ENCODE peak calls at places on chromosomes 5 and 9, in four cellular contexts. T, K, D and B are unnamed samples.

GRCh38 chr9:128098936-128099931 is 28.3 kb downstream of the PTGES2 start:
- DNase-seq in T (no peak), K (peak), D (no peak), B (no peak)

GRCh38 chr9:132575811-132576210 is 6.6 kb upstream of the BARHL1 start:
- DNase-seq in K (no peak), T (no peak), D (no peak), B (no peak)

GRCh38 chr5:104018299-104018698 is 455.7 kb upstream of the NUDT12 start:
- DNase-seq in K (no peak), T (no peak), D (no peak), B (no peak)

GRCh38 chr5:1763548-1763911 is 36.1 kb downstream of the MRPL36 start:
- DNase-seq in D (no peak), T (no peak), K (peak), B (no peak)

GRCh38 chr5:125612356-125613149 is 810.7 kb upstream of the GRAMD2B start:
- DNase-seq in D (no peak), T (no peak), K (no peak), B (no peak)

GRCh38 chr9:133144142-133144886 is 19.4 kb downstream of the GBGT1 start:
- DNase-seq in T (peak), K (peak), D (peak), B (no peak)

GRCh38 chr5:50553560-50553984 is 112.5 kb upstream of the EMB start:
- DNase-seq in K (no peak), T (no peak), D (no peak), B (no peak)

GRCh38 chr5:81717221-81717620 is 33.7 kb downstream of the SSBP2 start:
- DNase-seq in T (no peak), K (no peak), D (no peak), B (no peak)

GRCh38 chr9:76162751-76163500 is 231.3 kb downstream of the RFK start:
- DNase-seq in D (no peak), K (no peak), T (no peak), B (no peak)

GRCh38 chr5:40333459-40334241 is 346.1 kb upstream of the PTGER4 start:
- DNase-seq in D (no peak), T (no peak), K (no peak), B (no peak)

DNA sequence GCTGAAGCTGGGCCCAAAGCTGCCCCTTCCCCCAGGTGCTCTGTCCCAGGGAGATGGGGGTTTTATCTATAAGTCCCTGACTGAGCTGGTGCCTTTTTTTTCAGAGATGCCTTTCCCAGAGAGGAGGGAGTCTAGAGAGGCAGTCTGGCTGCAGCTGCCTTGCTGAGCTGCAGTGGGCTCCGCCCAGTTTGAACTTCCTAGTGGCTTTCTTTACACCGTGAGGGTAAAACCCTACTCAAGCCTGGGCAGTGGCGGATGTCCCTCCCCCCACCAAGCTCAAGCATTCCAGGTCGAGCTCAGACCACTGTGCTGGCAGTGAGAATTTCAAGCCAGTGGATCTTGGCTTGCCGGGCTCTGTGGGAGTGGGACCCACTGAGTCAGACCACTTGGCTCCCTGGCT is 41.3 kb downstream of the CAVIN4 start:
- DNase-seq in T (no peak), K (no peak), D (no peak), B (no peak)
- TF ChIP-seq SPI1 in T (no peak), K (no peak), D (no peak), B (no peak)

DNA sequence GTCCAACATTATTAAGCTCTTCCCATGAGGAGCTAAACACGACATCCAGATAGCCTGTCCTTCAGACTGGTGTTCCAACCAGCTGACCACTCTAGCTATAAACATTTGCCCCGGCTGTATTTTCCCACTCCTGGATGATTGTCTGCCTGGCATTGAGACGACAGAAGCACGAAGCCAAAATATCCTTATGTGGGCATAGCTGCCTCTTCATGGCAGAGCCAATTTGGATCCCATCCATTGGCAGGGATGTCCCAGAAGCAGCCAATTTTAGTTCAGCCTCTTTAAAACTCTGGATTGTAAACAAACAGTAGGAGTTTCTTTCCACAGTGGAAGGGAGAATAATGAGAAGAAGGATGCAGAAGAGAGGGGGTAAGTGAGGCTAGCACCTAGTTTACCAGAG is 507.6 kb downstream of the CETN3 start:
- DNase-seq in D (no peak), T (no peak), K (no peak), B (no peak)
- TF ChIP-seq SPI1 in D (no peak), T (no peak), K (no peak), B (no peak)

DNA sequence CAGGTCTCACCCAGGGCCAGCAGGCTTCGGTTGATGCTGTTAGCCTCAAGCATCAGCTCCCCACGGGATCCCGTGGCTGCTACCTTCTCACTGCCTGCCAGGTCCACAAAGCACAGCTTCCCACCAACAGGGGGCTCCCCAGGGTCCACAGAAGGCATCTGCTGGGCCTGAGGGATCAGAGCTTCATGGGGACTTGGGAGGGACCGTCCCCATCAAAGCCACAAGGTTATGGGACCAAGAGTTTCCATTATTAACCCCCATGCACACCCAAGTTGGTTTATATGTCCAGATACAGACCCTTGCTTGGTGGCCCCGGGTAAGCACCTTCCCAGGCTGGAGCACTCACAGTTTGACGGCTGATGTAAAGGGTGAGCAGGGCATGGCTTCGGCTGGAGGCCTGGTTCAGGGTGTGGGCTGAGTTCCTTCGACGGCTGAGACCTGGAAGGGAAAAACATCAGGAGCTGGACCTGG is 3.0 kb downstream of the KIF12 start:
- DNase-seq in T (no peak), D (no peak), K (peak), B (no peak)
- TF ChIP-seq SPI1 in T (no peak), D (no peak), K (no peak), B (no peak)

DNA sequence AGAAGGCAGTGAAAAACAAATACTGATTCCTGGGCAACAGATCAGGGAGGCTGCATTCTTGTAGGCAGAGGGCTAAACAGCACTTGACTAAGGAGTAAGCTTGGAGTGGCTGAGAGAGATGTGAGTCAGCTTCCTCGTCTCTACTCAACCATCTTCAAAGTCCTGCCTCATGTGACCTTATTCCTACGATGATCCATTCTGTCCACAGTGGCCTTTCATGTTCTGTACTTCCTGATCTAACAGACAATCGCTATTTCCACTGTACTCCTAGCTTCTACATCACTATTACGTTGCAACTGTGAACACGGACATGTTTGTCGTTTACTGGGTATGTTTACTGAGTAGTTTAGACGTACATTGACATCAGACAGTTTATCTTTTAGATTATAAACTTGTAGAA is 365.4 kb downstream of the ARL15 start:
- DNase-seq in T (no peak), D (no peak), K (no peak), B (no peak)
- TF ChIP-seq SPI1 in T (no peak), D (no peak), K (no peak), B (no peak)

DNA sequence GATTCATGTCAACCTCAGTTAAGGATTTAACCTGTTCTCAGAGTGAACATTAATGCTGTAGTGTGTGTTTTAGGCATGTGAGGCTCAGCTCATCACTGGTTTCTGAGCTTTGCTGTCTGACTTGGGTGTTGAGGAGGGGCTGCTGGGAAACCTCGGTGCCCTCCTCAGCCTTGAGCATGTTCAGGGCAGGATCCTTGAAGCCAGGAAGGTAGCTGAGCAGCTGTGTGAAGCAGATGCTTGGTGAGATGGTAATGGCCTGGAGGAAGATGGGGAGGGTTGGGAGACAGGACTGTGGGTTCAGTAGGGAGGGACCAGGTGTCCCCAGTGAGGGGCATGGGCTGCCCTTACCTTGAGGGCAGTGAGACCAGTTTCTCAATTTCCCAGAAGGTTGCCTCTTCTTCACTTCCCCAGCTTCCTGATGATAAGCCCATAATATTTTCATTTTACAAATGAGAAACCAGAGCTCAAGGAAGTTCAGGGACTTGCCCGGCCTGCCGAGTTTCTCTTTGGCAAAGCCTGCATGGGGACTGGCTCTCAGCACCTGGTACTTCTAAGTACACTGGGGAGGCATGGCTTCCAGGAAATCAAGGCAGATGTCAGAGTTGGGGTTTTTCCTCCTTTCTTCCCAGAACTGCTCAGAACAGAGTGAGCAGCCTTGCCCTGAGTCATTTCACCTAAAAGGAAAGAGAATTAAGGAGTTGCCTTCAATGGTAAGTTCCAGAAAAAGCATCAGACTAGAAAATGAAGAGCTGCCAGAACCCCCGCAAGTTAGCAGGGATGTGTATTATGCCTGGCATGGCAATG is 225.6 kb downstream of the MAST4 start:
- DNase-seq in D (no peak), T (no peak), K (no peak), B (no peak)
- TF ChIP-seq SPI1 in D (no peak), T (no peak), K (no peak), B (no peak)

GRCh38 chr9:84990850-84991505 is 321.4 kb downstream of the NTRK2 start:
- DNase-seq in T (no peak), D (no peak), K (no peak), B (no peak)

GRCh38 chr9:84988621-84989020 is 319.1 kb downstream of the NTRK2 start:
- DNase-seq in D (no peak), T (no peak), K (no peak), B (no peak)

GRCh38 chr9:84993105-84993504 is 323.6 kb downstream of the NTRK2 start:
- DNase-seq in K (no peak), D (no peak), T (no peak), B (no peak)

GRCh38 chr9:84991506-84991855 is 322.0 kb downstream of the NTRK2 start:
- DNase-seq in D (no peak), T (no peak), K (no peak), B (no peak)

DNA sequence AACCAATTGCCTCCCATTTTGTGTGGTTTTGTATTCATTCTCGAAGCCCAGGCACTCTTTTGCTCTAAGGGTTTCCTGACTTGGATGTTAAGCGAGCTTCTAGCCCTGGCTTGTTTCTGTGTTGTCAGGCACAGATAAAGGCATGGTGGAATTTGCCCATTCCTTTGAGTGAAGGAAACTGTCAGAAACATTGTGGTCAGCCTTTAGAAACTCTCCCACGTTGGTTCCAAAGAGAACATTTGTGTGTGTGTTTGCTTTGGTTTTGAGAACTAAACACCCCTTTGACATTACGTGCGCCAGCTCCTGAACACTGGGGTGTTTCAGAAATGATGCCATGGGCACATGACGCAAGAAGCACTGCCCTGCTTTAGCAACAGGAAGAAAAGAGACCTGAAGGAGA is 320.9 kb downstream of the NTRK2 start:
- DNase-seq in D (no peak), T (no peak), K (no peak), B (no peak)
- TF ChIP-seq SPI1 in D (no peak), T (no peak), K (no peak), B (no peak)

GRCh38 chr5:52987711-52988329 is 1.3 kb upstream of the ITGA2 start:
- DNase-seq in D (no peak), K (no peak), T (no peak), B (no peak)
- TF ChIP-seq SPI1 in D (no peak), K (no peak), T (no peak), B (no peak)

GRCh38 chr9:129887210-129888084 is 52.2 kb downstream of the USP20 start:
- DNase-seq in K (peak), T (no peak), D (peak), B (peak)
- TF ChIP-seq SPI1 in K (peak), T (no peak), D (no peak), B (no peak)

GRCh38 chr5:154403776-154404387 is 41.9 kb upstream of the SAP30L start:
- DNase-seq in K (no peak), D (no peak), T (no peak), B (no peak)

GRCh38 chr5:154403234-154403633 is 42.6 kb upstream of the SAP30L start:
- DNase-seq in K (no peak), T (no peak), D (no peak), B (no peak)

GRCh38 chr5:154406231-154406630 is 39.6 kb upstream of the SAP30L start:
- DNase-seq in T (no peak), D (no peak), K (no peak), B (no peak)

GRCh38 chr5:154406826-154407225 is 39.0 kb upstream of the SAP30L start:
- DNase-seq in D (no peak), T (no peak), K (no peak), B (no peak)

DNA sequence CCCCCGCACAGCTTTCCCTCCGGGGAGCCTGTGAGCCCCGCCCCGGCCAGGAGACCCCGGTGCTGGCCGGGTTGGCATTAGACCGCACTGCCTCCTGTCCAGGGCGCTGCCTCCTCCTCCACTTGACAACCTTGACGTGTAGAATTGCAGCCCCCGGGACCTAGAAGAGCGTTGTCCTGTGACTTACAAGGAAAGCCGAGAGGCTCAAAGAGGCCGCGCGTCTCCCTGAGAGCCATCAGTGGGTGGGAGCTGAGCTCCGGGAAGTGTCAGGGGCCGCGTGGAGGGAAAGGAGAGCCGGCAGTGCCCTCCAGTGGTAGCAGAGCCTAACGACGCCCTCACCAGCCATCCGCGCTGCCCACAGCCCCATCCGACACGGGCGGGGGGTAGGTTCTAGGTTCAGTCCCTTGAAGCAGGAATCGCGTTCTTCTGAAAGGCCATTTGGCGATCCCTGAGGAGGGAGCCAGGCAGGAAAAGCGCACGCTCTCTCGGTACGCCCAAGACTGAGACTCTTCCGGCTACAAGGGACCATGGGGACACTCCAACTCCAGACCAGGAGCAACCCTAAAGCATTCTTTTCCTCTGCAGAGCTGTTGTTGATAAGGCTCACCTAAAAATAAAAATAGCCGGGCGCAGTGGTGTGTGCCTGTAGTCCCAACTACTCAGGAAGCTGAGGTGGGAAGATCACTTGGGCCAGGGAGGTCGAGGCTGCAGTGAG is 40.6 kb upstream of the SAP30L start:
- DNase-seq in D (no peak), T (peak), K (peak), B (peak)
- TF ChIP-seq SPI1 in D (no peak), T (no peak), K (no peak), B (no peak)